ENCODE peak calls at places on chromosomes 3 and 15, in seven cellular contexts. E is stomach, Z is CD14-positive monocyte, A is mesothelial cell of epicardium, T is colonic mucosa, O is pancreas, U is ovary. R is an unnamed sample.

GRCh38 chr3:54960066-54960465 is 32.2 kb upstream of the LRTM1 start:
- DNase-seq in A (no peak), O (no peak), Z (no peak), T (no peak), E (no peak), U (no peak), R (no peak)

GRCh38 chr15:40427188-40427587 is 13.6 kb upstream of the BAHD1 start:
- DNase-seq in U (no peak), E (no peak), T (no peak), Z (no peak), O (no peak), A (no peak), R (no peak)

GRCh38 chr3:165446555-165446954 is 250.4 kb upstream of the SLITRK3 start:
- DNase-seq in T (no peak), U (no peak), A (no peak), Z (no peak), O (no peak), E (no peak), R (no peak)

GRCh38 chr15:67573194-67573593 is 30.7 kb downstream of the MAP2K5 start:
- DNase-seq in E (no peak), Z (no peak), A (no peak), U (no peak), T (no peak), O (no peak), R (no peak)

GRCh38 chr3:171066216-171066615 is 39.7 kb upstream of the SLC2A2 start:
- DNase-seq in E (no peak), Z (no peak), T (no peak), O (no peak), A (no peak), U (no peak), R (no peak)

GRCh38 chr15:94080989-94081605 is 150.3 kb upstream of the MCTP2 start:
- DNase-seq in E (no peak), A (no peak), Z (no peak), T (no peak), U (no peak), O (no peak), R (no peak)

GRCh38 chr3:141243295-141243707 is 11.7 kb downstream of the PXYLP1 start:
- DNase-seq in T (no peak), E (no peak), A (no peak), Z (no peak), O (no peak), U (no peak), R (no peak)

GRCh38 chr3:129605593-129606521 is 619 bp downstream of the PLXND1 start:
- DNase-seq in U (peak), E (peak), T (no peak), A (no peak), Z (no peak), O (no peak), R (peak)

GRCh38 chr3:9151240-9151639 is 98.2 kb downstream of the SRGAP3 start:
- DNase-seq in Z (no peak), O (no peak), A (no peak), U (no peak), E (no peak), T (no peak), R (no peak)

GRCh38 chr3:191987951-191988350 is 527.0 kb downstream of the PYDC2 start:
- DNase-seq in T (no peak), U (no peak), E (no peak), Z (no peak), A (no peak), O (no peak), R (no peak)

GRCh38 chr3:191982481-191982880 is 521.5 kb downstream of the PYDC2 start:
- DNase-seq in Z (no peak), E (no peak), T (no peak), U (no peak), A (no peak), O (no peak), R (no peak)

GRCh38 chr3:191980443-191980842 is 519.5 kb downstream of the PYDC2 start:
- DNase-seq in E (no peak), O (no peak), A (no peak), T (no peak), Z (no peak), U (no peak), R (no peak)

DNA sequence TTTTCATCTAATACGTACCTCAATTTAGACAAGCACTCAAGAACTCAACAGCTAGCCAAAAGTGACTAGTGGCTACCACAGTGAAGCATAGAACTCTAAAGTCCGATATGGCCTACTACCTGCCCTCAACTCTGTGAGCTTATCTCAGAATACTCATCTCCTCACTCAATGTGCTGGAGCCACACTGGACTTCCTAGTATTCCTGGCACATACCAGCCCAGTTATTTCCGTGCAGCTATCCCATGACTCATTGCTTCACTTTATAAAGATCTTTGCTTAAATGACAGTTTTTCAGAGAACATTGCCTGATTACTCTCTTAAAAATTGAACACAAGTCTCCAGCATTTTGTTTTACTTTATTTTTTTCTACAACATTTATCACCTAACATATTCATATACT is 524.7 kb downstream of the PYDC2 start:
- DNase-seq in U (no peak), E (no peak), O (no peak), A (no peak), T (no peak), Z (no peak), R (no peak)
- TF ChIP-seq CTCF in U (no peak), E (no peak), O (no peak), A (no peak), T (no peak), Z (no peak), R (no peak)

GRCh38 chr3:46908294-46908985 is 30.9 kb downstream of the PTH1R start:
- DNase-seq in A (no peak), Z (peak), T (no peak), E (no peak), U (peak), O (no peak), R (peak)
- TF ChIP-seq CTCF in A (no peak), Z (no peak), T (no peak), E (no peak), U (no peak), O (no peak), R (no peak)

DNA sequence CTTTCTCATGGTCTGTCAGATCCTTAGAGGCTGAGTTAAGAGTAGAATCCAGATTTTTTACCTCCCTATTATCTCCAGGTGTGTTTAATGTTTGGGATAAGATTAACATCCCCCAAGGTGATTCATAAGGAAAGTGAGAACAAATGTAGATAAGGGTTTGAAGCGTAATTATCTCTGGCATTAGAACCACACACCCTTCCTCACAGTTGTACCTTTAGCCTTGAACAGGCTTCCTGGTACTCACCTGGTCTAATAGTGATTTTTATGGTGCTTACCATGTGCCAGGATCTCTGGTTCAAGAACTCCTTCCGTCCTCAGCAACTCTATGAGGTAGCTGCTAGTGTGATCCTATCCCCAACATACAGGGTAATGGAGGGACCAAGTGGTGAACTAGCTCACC is 27.7 kb downstream of the SEMA6D start:
- DNase-seq in U (no peak), A (no peak), E (no peak), Z (no peak), O (no peak), T (no peak), R (no peak)
- TF ChIP-seq CTCF in U (no peak), A (no peak), E (no peak), Z (no peak), O (no peak), T (no peak), R (no peak)

DNA sequence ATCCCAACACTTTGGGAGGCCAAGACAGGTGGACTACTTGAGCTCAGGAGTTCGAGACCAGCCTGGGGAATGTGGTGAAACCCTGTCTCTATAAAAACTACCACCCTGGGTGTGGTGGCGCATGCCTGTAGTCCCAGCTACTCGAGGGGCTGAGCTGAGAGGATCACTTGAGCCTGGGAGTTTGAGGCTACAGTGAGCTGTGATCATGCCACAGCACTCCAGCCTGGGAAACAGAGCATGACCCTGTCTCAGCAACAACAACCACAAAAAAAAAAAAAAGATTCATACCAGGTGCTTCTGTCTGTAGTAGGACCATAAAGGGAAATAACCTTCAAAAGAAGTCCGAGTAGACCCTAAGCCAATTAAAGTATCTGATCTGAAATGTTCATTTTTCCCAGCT is 94.5 kb downstream of the SERPINI1 start:
- DNase-seq in Z (no peak), O (no peak), U (no peak), E (no peak), T (no peak), A (no peak), R (no peak)
- TF ChIP-seq CTCF in Z (no peak), O (no peak), U (no peak), E (no peak), T (no peak), A (no peak), R (no peak)

DNA sequence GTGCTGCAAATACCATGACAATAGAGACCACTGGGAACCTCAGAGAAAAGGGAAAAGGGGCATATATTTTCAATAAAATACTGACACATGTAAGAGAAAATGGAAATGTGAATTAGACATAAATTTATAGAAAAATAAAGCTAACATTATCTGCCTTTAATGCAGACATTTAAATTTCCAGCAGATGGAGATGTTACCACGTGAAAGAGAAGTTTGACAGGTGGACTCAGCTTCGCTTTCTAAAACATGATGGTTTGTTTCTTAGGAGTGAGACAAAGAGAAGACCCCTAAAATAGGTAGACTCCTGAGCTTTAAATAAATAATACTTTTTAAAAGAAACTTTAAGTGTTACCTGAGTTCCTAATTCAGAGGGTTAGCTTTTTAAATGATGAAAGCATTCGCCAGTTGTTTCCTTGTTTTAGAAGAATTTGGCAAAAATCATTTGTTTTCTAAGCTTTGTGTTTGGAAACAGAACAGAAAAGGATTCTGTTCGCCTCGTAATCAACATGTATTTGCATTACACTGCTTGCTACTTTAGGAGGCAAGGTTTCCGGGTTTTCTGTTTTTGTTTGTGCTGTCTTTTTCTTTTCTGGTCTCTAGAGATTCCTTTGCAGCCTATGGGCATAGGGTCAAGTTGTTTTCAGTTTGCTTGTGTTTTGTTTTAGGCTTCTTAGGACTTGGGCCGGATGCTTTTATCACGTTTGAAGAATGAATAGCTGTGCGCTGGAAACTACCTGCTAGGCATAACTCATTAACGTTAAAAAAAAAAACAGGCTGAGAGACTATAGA is 271.4 kb downstream of the THSD4 start:
- DNase-seq in E (no peak), Z (no peak), T (no peak), A (no peak), O (no peak), U (no peak), R (no peak)
- TF ChIP-seq CTCF in E (no peak), Z (no peak), T (peak), A (peak), O (no peak), U (peak), R (no peak)

DNA sequence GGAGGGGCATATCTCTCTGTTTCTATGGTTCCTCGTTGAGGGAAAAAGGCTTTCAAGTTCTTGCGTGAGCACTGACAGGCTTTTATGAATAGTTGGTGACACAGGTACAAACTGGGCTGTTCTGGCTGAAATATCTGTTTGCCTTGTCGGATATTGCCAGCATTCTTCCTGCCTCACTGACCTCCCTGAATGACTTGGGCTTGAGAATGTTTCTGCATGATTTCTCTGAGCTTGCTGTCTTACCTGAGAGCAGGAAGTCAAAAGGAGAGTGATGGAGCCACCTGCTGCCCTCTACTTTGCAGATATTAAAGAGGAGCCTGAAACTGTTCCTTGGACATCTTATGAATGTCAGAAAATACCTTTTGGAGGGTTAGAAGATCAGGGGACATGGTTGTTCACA is 4.8 kb downstream of the GCNT3 start:
- DNase-seq in E (no peak), T (peak), U (no peak), O (no peak), A (no peak), Z (no peak), R (no peak)
- TF ChIP-seq CTCF in E (no peak), T (no peak), U (no peak), O (no peak), A (no peak), Z (no peak), R (no peak)

DNA sequence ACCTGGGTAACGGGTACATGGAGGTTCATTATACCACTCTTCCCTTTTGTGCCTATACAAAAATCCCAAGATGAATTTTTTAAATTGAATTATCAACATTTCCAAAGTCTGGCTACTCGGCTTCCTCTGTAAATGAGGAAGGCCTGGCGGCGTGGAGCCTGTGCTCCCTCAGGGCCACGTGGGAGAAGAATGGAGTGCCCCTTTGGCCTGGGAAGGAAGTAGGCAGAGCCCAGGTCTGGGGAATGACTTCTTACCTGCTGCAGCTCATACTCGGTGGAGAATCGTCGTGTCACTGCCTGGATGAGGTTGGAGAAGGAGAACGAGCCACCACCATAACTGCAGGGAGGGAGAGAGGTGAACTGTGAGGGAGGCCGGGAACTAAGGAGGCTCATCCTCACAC is 14.1 kb downstream of the MESP2 start:
- DNase-seq in Z (no peak), E (no peak), T (no peak), O (no peak), U (no peak), A (no peak), R (no peak)
- TF ChIP-seq CTCF in Z (no peak), E (no peak), T (no peak), O (no peak), U (no peak), A (no peak), R (no peak)

GRCh38 chr3:108320746-108321350 is 24.5 kb downstream of the HHLA2 start:
- DNase-seq in T (no peak), U (no peak), O (no peak), Z (no peak), E (no peak), A (no peak), R (no peak)

GRCh38 chr3:108319428-108320053 is 23.2 kb downstream of the HHLA2 start:
- DNase-seq in E (peak), A (no peak), T (peak), U (no peak), O (peak), Z (no peak), R (no peak)

GRCh38 chr3:108327168-108327567 is 30.8 kb downstream of the HHLA2 start:
- DNase-seq in T (no peak), E (no peak), O (no peak), U (no peak), A (no peak), Z (no peak), R (no peak)

GRCh38 chr3:108324177-108324576 is 27.8 kb downstream of the HHLA2 start:
- DNase-seq in O (no peak), Z (no peak), E (no peak), U (no peak), A (no peak), T (no peak), R (no peak)

GRCh38 chr3:108322352-108322751 is 26.0 kb downstream of the HHLA2 start:
- DNase-seq in A (no peak), T (no peak), U (no peak), O (no peak), E (no peak), Z (no peak), R (no peak)
- TF ChIP-seq CTCF in A (no peak), T (no peak), U (no peak), O (no peak), E (no peak), Z (no peak), R (no peak)